ENCODE peak calls at places on chromosomes 13 and 19, in ten cellular contexts. One of them, this sample, is unnamed.

GRCh38 chr19:46490774-46491173 is 4.9 kb downstream of the PNMA8B start:
- DNase-seq in COR-L47: no peak
- DNase-seq in IMR-90: no peak
- DNase-seq in NCI-H1105: no peak
- DNase-seq in anterior cingulate cortex: no peak
- DNase-seq in astrocyte of the hippocampus: no peak
- DNase-seq in hepatic stellate cell: no peak
- DNase-seq in cardiac muscle cell: no peak
- DNase-seq in GM12864: no peak
- DNase-seq in activated T-helper 1 cell treated with Interleukin-2 at 50 U/mL for 16 hours: no peak
- DNase-seq in this sample: no peak

GRCh38 chr19:49432141-49433073 is 7.2 kb downstream of the GFY start:
- DNase-seq in COR-L47: no peak
- DNase-seq in IMR-90: no peak
- DNase-seq in NCI-H1105: no peak
- DNase-seq in anterior cingulate cortex: no peak
- DNase-seq in astrocyte of the hippocampus: no peak
- DNase-seq in hepatic stellate cell: no peak
- DNase-seq in cardiac muscle cell: no peak
- DNase-seq in GM12864: no peak
- DNase-seq in activated T-helper 1 cell treated with Interleukin-2 at 50 U/mL for 16 hours: no peak
- DNase-seq in this sample: no peak

GRCh38 chr13:50829896-50830295 is 13.6 kb downstream of the DLEU7 start:
- DNase-seq in COR-L47: no peak
- DNase-seq in IMR-90: no peak
- DNase-seq in NCI-H1105: no peak
- DNase-seq in anterior cingulate cortex: no peak
- DNase-seq in astrocyte of the hippocampus: no peak
- DNase-seq in hepatic stellate cell: no peak
- DNase-seq in cardiac muscle cell: no peak
- DNase-seq in GM12864: no peak
- DNase-seq in activated T-helper 1 cell treated with Interleukin-2 at 50 U/mL for 16 hours: no peak
- DNase-seq in this sample: no peak

GRCh38 chr19:39408392-39409206 is 2.0 kb downstream of the ZFP36 start:
- DNase-seq in COR-L47: no peak
- DNase-seq in IMR-90: peak
- DNase-seq in NCI-H1105: peak
- DNase-seq in anterior cingulate cortex: no peak
- DNase-seq in astrocyte of the hippocampus: peak
- DNase-seq in hepatic stellate cell: no peak
- DNase-seq in cardiac muscle cell: no peak
- DNase-seq in GM12864: no peak
- DNase-seq in activated T-helper 1 cell treated with Interleukin-2 at 50 U/mL for 16 hours: no peak
- DNase-seq in this sample: no peak

GRCh38 chr19:5048727-5049553 is 80.0 kb downstream of the KDM4B start:
- DNase-seq in COR-L47: no peak
- DNase-seq in IMR-90: peak
- DNase-seq in NCI-H1105: no peak
- DNase-seq in anterior cingulate cortex: no peak
- DNase-seq in astrocyte of the hippocampus: peak
- DNase-seq in hepatic stellate cell: peak
- DNase-seq in cardiac muscle cell: no peak
- DNase-seq in GM12864: no peak
- DNase-seq in activated T-helper 1 cell treated with Interleukin-2 at 50 U/mL for 16 hours: no peak
- DNase-seq in this sample: no peak

GRCh38 chr13:23609414-23610186 is 39.4 kb downstream of the TNFRSF19 start:
- DNase-seq in COR-L47: no peak
- DNase-seq in IMR-90: peak
- DNase-seq in NCI-H1105: peak
- DNase-seq in anterior cingulate cortex: no peak
- DNase-seq in astrocyte of the hippocampus: peak
- DNase-seq in hepatic stellate cell: no peak
- DNase-seq in cardiac muscle cell: no peak
- DNase-seq in GM12864: no peak
- DNase-seq in activated T-helper 1 cell treated with Interleukin-2 at 50 U/mL for 16 hours: no peak
- DNase-seq in this sample: no peak

GRCh38 chr13:40547545-40548322 is 118.7 kb downstream of the FOXO1 start:
- DNase-seq in COR-L47: no peak
- DNase-seq in IMR-90: no peak
- DNase-seq in NCI-H1105: no peak
- DNase-seq in anterior cingulate cortex: no peak
- DNase-seq in astrocyte of the hippocampus: no peak
- DNase-seq in hepatic stellate cell: no peak
- DNase-seq in cardiac muscle cell: no peak
- DNase-seq in GM12864: no peak
- DNase-seq in activated T-helper 1 cell treated with Interleukin-2 at 50 U/mL for 16 hours: no peak
- DNase-seq in this sample: no peak

GRCh38 chr19:8262431-8262830 is 45.7 kb downstream of the CD320 start:
- DNase-seq in COR-L47: no peak
- DNase-seq in IMR-90: no peak
- DNase-seq in NCI-H1105: no peak
- DNase-seq in anterior cingulate cortex: no peak
- DNase-seq in astrocyte of the hippocampus: no peak
- DNase-seq in hepatic stellate cell: no peak
- DNase-seq in cardiac muscle cell: no peak
- DNase-seq in GM12864: no peak
- DNase-seq in activated T-helper 1 cell treated with Interleukin-2 at 50 U/mL for 16 hours: no peak
- DNase-seq in this sample: no peak

GRCh38 chr13:52738719-52739467 is 727 bp downstream of the CNMD start:
- DNase-seq in COR-L47: no peak
- DNase-seq in IMR-90: no peak
- DNase-seq in NCI-H1105: no peak
- DNase-seq in anterior cingulate cortex: no peak
- DNase-seq in astrocyte of the hippocampus: peak
- DNase-seq in hepatic stellate cell: no peak
- DNase-seq in cardiac muscle cell: peak
- DNase-seq in GM12864: no peak
- DNase-seq in activated T-helper 1 cell treated with Interleukin-2 at 50 U/mL for 16 hours: no peak
- DNase-seq in this sample: no peak

GRCh38 chr13:99577934-99578917 is 77.0 kb downstream of the TM9SF2 start:
- DNase-seq in COR-L47: no peak
- DNase-seq in IMR-90: no peak
- DNase-seq in NCI-H1105: no peak
- DNase-seq in anterior cingulate cortex: no peak
- DNase-seq in astrocyte of the hippocampus: no peak
- DNase-seq in hepatic stellate cell: peak
- DNase-seq in cardiac muscle cell: no peak
- DNase-seq in GM12864: no peak
- DNase-seq in activated T-helper 1 cell treated with Interleukin-2 at 50 U/mL for 16 hours: no peak
- DNase-seq in this sample: no peak

GRCh38 chr19:12655546-12655945 is 11.0 kb downstream of the MAN2B1 start:
- DNase-seq in COR-L47: no peak
- DNase-seq in IMR-90: no peak
- DNase-seq in NCI-H1105: no peak
- DNase-seq in anterior cingulate cortex: no peak
- DNase-seq in astrocyte of the hippocampus: no peak
- DNase-seq in hepatic stellate cell: no peak
- DNase-seq in cardiac muscle cell: no peak
- DNase-seq in GM12864: no peak
- DNase-seq in activated T-helper 1 cell treated with Interleukin-2 at 50 U/mL for 16 hours: no peak
- DNase-seq in this sample: no peak

GRCh38 chr13:66264976-66265375 is 965.2 kb downstream of the PCDH9 start:
- DNase-seq in COR-L47: no peak
- DNase-seq in IMR-90: peak
- DNase-seq in NCI-H1105: no peak
- DNase-seq in anterior cingulate cortex: no peak
- DNase-seq in astrocyte of the hippocampus: peak
- DNase-seq in hepatic stellate cell: no peak
- DNase-seq in cardiac muscle cell: no peak
- DNase-seq in GM12864: no peak
- DNase-seq in activated T-helper 1 cell treated with Interleukin-2 at 50 U/mL for 16 hours: no peak
- DNase-seq in this sample: no peak

GRCh38 chr19:19406878-19407639 is 1.6 kb downstream of the GATAD2A start:
- DNase-seq in COR-L47: no peak
- DNase-seq in IMR-90: peak
- DNase-seq in NCI-H1105: no peak
- DNase-seq in anterior cingulate cortex: peak
- DNase-seq in astrocyte of the hippocampus: peak
- DNase-seq in hepatic stellate cell: peak
- DNase-seq in cardiac muscle cell: no peak
- DNase-seq in GM12864: no peak
- DNase-seq in activated T-helper 1 cell treated with Interleukin-2 at 50 U/mL for 16 hours: no peak
- DNase-seq in this sample: peak

GRCh38 chr13:25872871-25873607 is 178.8 kb downstream of the SHISA2 start:
- DNase-seq in COR-L47: no peak
- DNase-seq in IMR-90: no peak
- DNase-seq in NCI-H1105: no peak
- DNase-seq in anterior cingulate cortex: no peak
- DNase-seq in astrocyte of the hippocampus: no peak
- DNase-seq in hepatic stellate cell: no peak
- DNase-seq in cardiac muscle cell: peak
- DNase-seq in GM12864: no peak
- DNase-seq in activated T-helper 1 cell treated with Interleukin-2 at 50 U/mL for 16 hours: no peak
- DNase-seq in this sample: no peak

This sample was measured in T-helper 22 cell.